ENCODE peak calls at places on chromosomes 11 and 22, in five cellular contexts. P, H, S, N and Q are unnamed samples.

GRCh38 chr22:46111645-46112306 is 38.5 kb upstream of the PPARA start:
- DNase-seq in P (peak; percentile 59), H (no peak), S (no peak), N (no peak), Q (no peak)

GRCh38 chr11:73269353-73270088 is 2.6 kb upstream of the P2RY6 start:
- DNase-seq in P (no peak), H (no peak), S (peak; percentile 60), N (no peak), Q (peak; percentile 88)

GRCh38 chr11:75644370-75644769 is 24.5 kb downstream of the MAP6 start:
- DNase-seq in P (no peak), H (no peak), S (no peak), N (no peak), Q (no peak)

GRCh38 chr11:134536677-134537076 is 124.6 kb upstream of the B3GAT1 start:
- DNase-seq in P (no peak), H (no peak), S (no peak), N (no peak), Q (no peak)

GRCh38 chr22:31895317-31896133 is 48.8 kb upstream of the YWHAH start:
- DNase-seq in P (no peak), H (no peak), S (no peak), N (no peak), Q (no peak)

GRCh38 chr11:132980721-132981120 is 551.6 kb downstream of the OPCML start:
- DNase-seq in P (no peak), H (no peak), S (peak; percentile 52), N (no peak), Q (no peak)

GRCh38 chr11:14026961-14027360 is 64.4 kb downstream of the SPON1 start:
- DNase-seq in P (no peak), H (no peak), S (no peak), N (no peak), Q (no peak)

GRCh38 chr11:57294225-57295131 is 30.3 kb downstream of the TNKS1BP1 start:
- DNase-seq in P (peak; percentile 87), H (no peak), S (no peak), N (no peak), Q (peak; percentile 64)

GRCh38 chr11:78080818-78081495 is 1.3 kb upstream of the NDUFC2 start:
- DNase-seq in P (peak; percentile 32), H (no peak), S (no peak), N (no peak), Q (peak; percentile 26)

GRCh38 chr11:114039551-114039950 is 20.0 kb upstream of the ZBTB16 start:
- DNase-seq in P (no peak), H (no peak), S (no peak), N (no peak), Q (no peak)

GRCh38 chr11:26021026-26021425 is 310.9 kb upstream of the ANO3 start:
- DNase-seq in P (no peak), H (no peak), S (no peak), N (no peak), Q (no peak)

GRCh38 chr11:67179892-67180490 is 60.9 kb downstream of the KDM2A start:
- DNase-seq in P (no peak), H (no peak), S (no peak), N (no peak), Q (peak; percentile 48)

GRCh38 chr11:26730711-26731460 is 9.0 kb upstream of the SLC5A12 start:
- DNase-seq in P (peak; percentile 58), H (no peak), S (peak; percentile 16), N (no peak), Q (no peak)

GRCh38 chr11:135033545-135033944 is 621.5 kb upstream of the B3GAT1 start:
- DNase-seq in P (peak; percentile 10), H (no peak), S (peak; percentile 66), N (no peak), Q (no peak)

GRCh38 chr11:122138759-122139594 is 23.0 kb upstream of the BLID start:
- DNase-seq in P (peak; percentile 42), H (no peak), S (no peak), N (no peak), Q (peak; percentile 44)

GRCh38 chr11:58813693-58814092 is 30.8 kb downstream of the GLYATL2 start:
- DNase-seq in P (no peak), H (peak; percentile 15), S (no peak), N (no peak), Q (peak; percentile 24)

GRCh38 chr22:28497188-28497587 is 182.5 kb downstream of the TTC28 start:
- DNase-seq in P (peak; percentile 58), H (no peak), S (no peak), N (no peak), Q (peak; percentile 31)

GRCh38 chr11:64712430-64713030 is 10.5 kb downstream of the NRXN2 start:
- DNase-seq in P (no peak), H (no peak), S (no peak), N (no peak), Q (no peak)

GRCh38 chr11:114281388-114281956 is 14.7 kb upstream of the NNMT start:
- DNase-seq in P (no peak), H (no peak), S (no peak), N (no peak), Q (peak; percentile 32)

GRCh38 chr11:34314176-34314575 is 43.6 kb downstream of the ABTB2 start:
- DNase-seq in P (no peak), H (no peak), S (no peak), N (no peak), Q (no peak)

GRCh38 chr11:46273511-46274205 is 3.8 kb upstream of the CREB3L1 start:
- DNase-seq in P (peak; percentile 39), H (no peak), S (peak; percentile 62), N (no peak), Q (peak; percentile 70)

GRCh38 chr22:36641902-36642640 is 61.5 kb downstream of the CACNG2 start:
- DNase-seq in P (peak; percentile 97), H (no peak), S (peak; percentile 19), N (no peak), Q (peak; percentile 69)

GRCh38 chr11:123523539-123523938 is 93.5 kb downstream of the GRAMD1B start:
- DNase-seq in P (no peak), H (no peak), S (no peak), N (no peak), Q (no peak)

GRCh38 chr11:75867778-75868374 is 52.9 kb downstream of the UVRAG start:
- DNase-seq in P (peak; percentile 71), H (peak; percentile 31), S (peak; percentile 71), N (peak; percentile 63), Q (peak; percentile 85)

GRCh38 chr22:39205344-39206021 is 39.3 kb downstream of the PDGFB start:
- DNase-seq in P (peak; percentile 81), H (peak; percentile 46), S (peak; percentile 65), N (no peak), Q (peak; percentile 82)

GRCh38 chr11:76184551-76184993 is 21.7 kb downstream of the WNT11 start:
- DNase-seq in P (no peak), H (no peak), S (no peak), N (no peak), Q (no peak)

GRCh38 chr22:40107244-40107643 is 70.5 kb upstream of the TNRC6B start:
- DNase-seq in P (peak; percentile 41), H (no peak), S (no peak), N (peak; percentile 65), Q (no peak)

GRCh38 chr11:125338886-125339811 is 156.9 kb downstream of the FEZ1 start:
- DNase-seq in P (peak; percentile 84), H (no peak), S (peak; percentile 50), N (no peak), Q (no peak)

GRCh38 chr11:102986815-102987214 is 31.3 kb upstream of the MMP13 start:
- DNase-seq in P (peak; percentile 71), H (no peak), S (no peak), N (no peak), Q (peak; percentile 53)

GRCh38 chr22:38139901-38140300 is 29.4 kb upstream of the BAIAP2L2 start:
- DNase-seq in P (no peak), H (no peak), S (no peak), N (no peak), Q (no peak)

GRCh38 chr22:37827056-37827455 is 3.9 kb downstream of the GALR3 start:
- DNase-seq in P (no peak), H (no peak), S (no peak), N (no peak), Q (no peak)

GRCh38 chr11:71293961-71294782 is 41.8 kb upstream of the SHANK2 start:
- DNase-seq in P (no peak), H (no peak), S (no peak), N (no peak), Q (no peak)

GRCh38 chr11:15493066-15493465 is 378.3 kb downstream of the INSC start:
- DNase-seq in P (no peak), H (peak; percentile 6), S (no peak), N (no peak), Q (no peak)

GRCh38 chr11:34929794-34930763 is 13.7 kb downstream of the PDHX start:
- DNase-seq in P (no peak), H (no peak), S (peak; percentile 72), N (peak; percentile 5), Q (no peak)

GRCh38 chr11:2588809-2589537 is 110.8 kb downstream of the KCNQ1OT1 start:
- DNase-seq in P (no peak), H (no peak), S (peak; percentile 10), N (no peak), Q (no peak)
- TF ChIP-seq EZH2phosphoT487 in P (no peak), H (no peak), S (no peak), N (no peak), Q (no peak)

GRCh38 chr11:9004310-9004945 is 627 bp upstream of the NRIP3 start:
- DNase-seq in P (no peak), H (no peak), S (peak; percentile 32), N (no peak), Q (no peak)
- TF ChIP-seq EZH2 in P (no peak), H (no peak), S (no peak), N (no peak), Q (no peak)

GRCh38 chr11:97740783-97741151 is 1280.0 kb upstream of the CNTN5 start:
- DNase-seq in P (no peak), H (no peak), S (no peak), N (no peak), Q (no peak)
- TF ChIP-seq EZH2phosphoT487 in P (no peak), H (no peak), S (no peak), N (no peak), Q (no peak)

GRCh38 chr11:29124436-29124835 is 892.4 kb downstream of the KCNA4 start:
- DNase-seq in P (no peak), H (no peak), S (no peak), N (no peak), Q (no peak)

GRCh38 chr11:29127456-29127855 is 889.4 kb downstream of the KCNA4 start:
- DNase-seq in P (no peak), H (no peak), S (no peak), N (no peak), Q (no peak)

GRCh38 chr11:29125621-29126020 is 891.2 kb downstream of the KCNA4 start:
- DNase-seq in P (no peak), H (no peak), S (peak; percentile 4), N (no peak), Q (no peak)

GRCh38 chr11:29131055-29131454 is 885.8 kb downstream of the KCNA4 start:
- DNase-seq in P (no peak), H (no peak), S (no peak), N (no peak), Q (no peak)

GRCh38 chr11:29129850-29130249 is 887.0 kb downstream of the KCNA4 start:
- DNase-seq in P (peak; percentile 48), H (no peak), S (no peak), N (no peak), Q (peak; percentile 40)
- TF ChIP-seq EZH2 in P (no peak), H (no peak), S (no peak), N (no peak), Q (no peak)